ENCODE peak calls at places on chromosomes 1 and 21, in eight cellular contexts. R, E, S, J, P, M, D and B are unnamed samples.

GRCh38 chr1:77543822-77544448 is 138.5 kb downstream of the ZZZ3 start:
- DNase-seq in R (peak), E (no peak), S (no peak), J (no peak), P (no peak), M (no peak), D (no peak), B (no peak)

GRCh38 chr21:32719085-32719484 is 8.7 kb downstream of the SYNJ1 start:
- DNase-seq in R (peak), E (no peak), S (no peak), J (no peak), P (no peak), M (no peak), D (no peak), B (no peak)

GRCh38 chr1:157542676-157543075 is 9.6 kb downstream of the FCRL5 start:
- DNase-seq in R (no peak), E (no peak), S (no peak), J (no peak), P (no peak), M (no peak), D (no peak), B (no peak)

GRCh38 chr1:60130703-60131102 is 57.1 kb upstream of the C1orf87 start:
- DNase-seq in R (no peak), E (no peak), S (no peak), J (no peak), P (no peak), M (no peak), D (no peak), B (no peak)

GRCh38 chr1:151455966-151456365 is 3.3 kb downstream of the POGZ start:
- DNase-seq in R (no peak), E (no peak), S (no peak), J (no peak), P (no peak), M (no peak), D (no peak), B (no peak)

GRCh38 chr1:79847715-79848114 is 841.2 kb upstream of the ADGRL4 start:
- DNase-seq in R (no peak), E (no peak), S (no peak), J (no peak), P (no peak), M (no peak), D (no peak), B (no peak)

GRCh38 chr1:212162635-212163034 is 122.6 kb upstream of the PPP2R5A start:
- DNase-seq in R (peak), E (peak), S (no peak), J (no peak), P (no peak), M (no peak), D (no peak), B (peak)

GRCh38 chr1:18057643-18058042 is 50.0 kb upstream of the IGSF21 start:
- DNase-seq in R (no peak), E (no peak), S (no peak), J (no peak), P (no peak), M (no peak), D (no peak), B (no peak)

GRCh38 chr1:15326691-15327530 is 79.9 kb downstream of the FHAD1 start:
- DNase-seq in R (peak), E (peak), S (no peak), J (no peak), P (no peak), M (no peak), D (no peak), B (peak)

GRCh38 chr1:230620666-230621065 is 21.6 kb upstream of the COG2 start:
- DNase-seq in R (no peak), E (no peak), S (no peak), J (no peak), P (no peak), M (no peak), D (no peak), B (no peak)

GRCh38 chr1:46427541-46427940 is 33.4 kb downstream of the FAAH start:
- DNase-seq in R (no peak), E (no peak), S (no peak), J (no peak), P (no peak), M (no peak), D (no peak), B (no peak)

GRCh38 chr1:2205191-2205952 is 10.8 kb upstream of the FAAP20 start:
- DNase-seq in R (peak), E (peak), S (peak), J (peak), P (peak), M (peak), D (peak), B (peak)

GRCh38 chr21:16770279-16770678 is 742.6 kb upstream of the CXADR start:
- DNase-seq in R (no peak), E (no peak), S (no peak), J (no peak), P (no peak), M (no peak), D (no peak), B (no peak)

GRCh38 chr21:34962136-34962535 is 87.0 kb downstream of the RUNX1 start:
- DNase-seq in R (no peak), E (peak), S (no peak), J (no peak), P (no peak), M (no peak), D (no peak), B (no peak)

GRCh38 chr1:154493276-154493675 is 8.7 kb upstream of the TDRD10 start:
- DNase-seq in R (no peak), E (no peak), S (no peak), J (peak), P (no peak), M (no peak), D (no peak), B (peak)

GRCh38 chr21:18725653-18726052 is 322.1 kb upstream of the TMPRSS15 start:
- DNase-seq in R (no peak), E (no peak), S (no peak), J (no peak), P (no peak), M (no peak), D (no peak), B (no peak)

GRCh38 chr1:230900984-230901383 is 32.7 kb upstream of the C1orf198 start:
- DNase-seq in R (no peak), E (no peak), S (no peak), J (no peak), P (no peak), M (no peak), D (no peak), B (no peak)

GRCh38 chr1:235724716-235725115 is 75.1 kb upstream of the GNG4 start:
- DNase-seq in R (no peak), E (no peak), S (no peak), J (no peak), P (no peak), M (no peak), D (no peak), B (no peak)

GRCh38 chr1:205382561-205382960 is 25.8 kb upstream of the KLHDC8A start:
- DNase-seq in R (peak), E (no peak), S (no peak), J (no peak), P (no peak), M (no peak), D (no peak), B (no peak)

GRCh38 chr1:184030433-184031126 is 6.9 kb downstream of the COLGALT2 start:
- DNase-seq in R (no peak), E (no peak), S (no peak), J (no peak), P (no peak), M (no peak), D (no peak), B (no peak)

GRCh38 chr21:43297989-43298388 is 128.9 kb downstream of the SIK1 start:
- DNase-seq in R (no peak), E (no peak), S (no peak), J (no peak), P (no peak), M (no peak), D (no peak), B (no peak)

GRCh38 chr1:55947446-55947845 is 631.9 kb downstream of the PLPP3 start:
- DNase-seq in R (no peak), E (no peak), S (no peak), J (no peak), P (no peak), M (no peak), D (no peak), B (no peak)

GRCh38 chr1:230976825-230977747 is 1.6 kb downstream of the TTC13 start:
- DNase-seq in R (peak), E (no peak), S (no peak), J (peak), P (peak), M (no peak), D (no peak), B (peak)

GRCh38 chr1:175080030-175080429 is 12.4 kb downstream of the TNN start:
- DNase-seq in R (no peak), E (no peak), S (no peak), J (no peak), P (no peak), M (no peak), D (no peak), B (no peak)

GRCh38 chr1:205351984-205352713 is 4.6 kb downstream of the KLHDC8A start:
- DNase-seq in R (peak), E (peak), S (peak), J (no peak), P (no peak), M (no peak), D (no peak), B (no peak)

GRCh38 chr1:212021563-212021962 is 13.8 kb downstream of the INTS7 start:
- DNase-seq in R (no peak), E (no peak), S (no peak), J (no peak), P (no peak), M (no peak), D (no peak), B (no peak)

GRCh38 chr1:33348676-33349080 is 27.8 kb upstream of the A3GALT2 start:
- DNase-seq in R (peak), E (peak), S (no peak), J (no peak), P (no peak), M (peak), D (no peak), B (no peak)

GRCh38 chr1:43445618-43446387 is 7.9 kb downstream of the HYI start:
- DNase-seq in R (no peak), E (no peak), S (no peak), J (no peak), P (no peak), M (no peak), D (no peak), B (no peak)

GRCh38 chr1:172990598-172991215 is 60.0 kb downstream of the TNFSF18 start:
- DNase-seq in R (no peak), E (peak), S (no peak), J (no peak), P (no peak), M (no peak), D (no peak), B (no peak)

GRCh38 chr1:45050931-45051748 is 39.1 kb downstream of the UROD start:
- DNase-seq in R (no peak), E (no peak), S (no peak), J (no peak), P (no peak), M (no peak), D (no peak), B (no peak)

GRCh38 chr1:981955-982558 is at the start of gene PERM1:
- DNase-seq in R (no peak), E (no peak), S (no peak), J (no peak), P (no peak), M (no peak), D (no peak), B (no peak)